ENCODE peak calls at places on chromosomes 13 and 19, in eight cellular contexts. Q is heart right ventricle, J is Panc1, W is adrenal gland, K is cardiac muscle cell, G is lower lobe of right lung, D is IMR-90, H is fibroblast of mammary gland. F is an unnamed sample.

GRCh38 chr19:3452456-3453068 is 27.8 kb downstream of the SMIM24 start:
- DNase-seq in Q (no peak), J (no peak), W (no peak), K (no peak), G (no peak), D (no peak), H (no peak), F (no peak)

GRCh38 chr19:38985262-38985661 is 9.7 kb upstream of the FBXO17 start:
- DNase-seq in Q (no peak), J (no peak), W (no peak), K (no peak), G (no peak), D (no peak), H (no peak), F (no peak)

GRCh38 chr19:42290523-42291436 is 11.2 kb upstream of the PRR19 start:
- DNase-seq in Q (no peak), J (no peak), W (peak; percentile 36), K (no peak), G (no peak), D (no peak), H (no peak), F (no peak)

GRCh38 chr19:47719047-47719885 is 6.0 kb downstream of the EHD2 start:
- DNase-seq in Q (peak; percentile 91), J (no peak), W (peak; percentile 86), K (peak; percentile 98), G (peak; percentile 81), D (peak; percentile 99), H (peak; percentile 99), F (peak; percentile 97)

GRCh38 chr19:15529774-15530372 is 21.5 kb downstream of the CYP4F22 start:
- DNase-seq in Q (no peak), J (no peak), W (no peak), K (peak; percentile 31), G (no peak), D (no peak), H (peak; percentile 52), F (peak; percentile 29)

GRCh38 chr19:35513231-35513974 is at the start of gene DMKN:
- DNase-seq in Q (no peak), J (no peak), W (no peak), K (peak; percentile 76), G (no peak), D (peak; percentile 58), H (peak; percentile 81), F (peak; percentile 79)

GRCh38 chr13:98111168-98112098 is 31.5 kb upstream of the FARP1 start:
- DNase-seq in Q (no peak), J (no peak), W (no peak), K (no peak), G (no peak), D (no peak), H (no peak), F (no peak)

GRCh38 chr13:28137556-28137955 is 789 bp upstream of the PAN3 start:
- DNase-seq in Q (no peak), J (no peak), W (peak; percentile 32), K (peak; percentile 21), G (no peak), D (no peak), H (peak; percentile 28), F (peak; percentile 22)

GRCh38 chr19:23810496-23810895 is 51.8 kb upstream of the ZNF681 start:
- DNase-seq in Q (no peak), J (no peak), W (peak; percentile 49), K (no peak), G (no peak), D (no peak), H (no peak), F (no peak)

GRCh38 chr13:22235285-22235949 is 564.5 kb downstream of the FGF9 start:
- DNase-seq in Q (no peak), J (no peak), W (no peak), K (no peak), G (no peak), D (peak; percentile 4), H (no peak), F (no peak)

GRCh38 chr19:53182202-53182601 is 11.0 kb downstream of the ZNF665 start:
- DNase-seq in Q (no peak), J (no peak), W (no peak), K (no peak), G (no peak), D (peak; percentile 66), H (peak; percentile 24), F (peak; percentile 76)

GRCh38 chr19:11423804-11424318 is 4.7 kb upstream of the RGL3 start:
- DNase-seq in Q (no peak), J (no peak), W (no peak), K (no peak), G (no peak), D (no peak), H (no peak), F (no peak)

GRCh38 chr19:48085077-48085476 is 25.5 kb downstream of the PLA2G4C start:
- DNase-seq in Q (no peak), J (no peak), W (no peak), K (no peak), G (no peak), D (no peak), H (no peak), F (no peak)

GRCh38 chr19:51887522-51888498 is at the start of gene ZNF577:
- DNase-seq in Q (peak; percentile 91), J (no peak), W (peak; percentile 90), K (peak; percentile 96), G (peak; percentile 83), D (peak; percentile 93), H (peak; percentile 93), F (peak; percentile 95)

GRCh38 chr13:42715909-42716308 is 65.5 kb upstream of the FAM216B start:
- DNase-seq in Q (no peak), J (no peak), W (no peak), K (no peak), G (no peak), D (no peak), H (no peak), F (no peak)

GRCh38 chr13:94968040-94968756 is 255.9 kb upstream of the SOX21 start:
- DNase-seq in Q (peak; percentile 3), J (no peak), W (no peak), K (peak; percentile 7), G (no peak), D (no peak), H (no peak), F (peak; percentile 14)
- TF ChIP-seq CTCF in Q (no peak), J (peak; percentile 58), W (no peak), K (no peak), G (no peak), D (no peak), H (no peak), F (no peak)

DNA sequence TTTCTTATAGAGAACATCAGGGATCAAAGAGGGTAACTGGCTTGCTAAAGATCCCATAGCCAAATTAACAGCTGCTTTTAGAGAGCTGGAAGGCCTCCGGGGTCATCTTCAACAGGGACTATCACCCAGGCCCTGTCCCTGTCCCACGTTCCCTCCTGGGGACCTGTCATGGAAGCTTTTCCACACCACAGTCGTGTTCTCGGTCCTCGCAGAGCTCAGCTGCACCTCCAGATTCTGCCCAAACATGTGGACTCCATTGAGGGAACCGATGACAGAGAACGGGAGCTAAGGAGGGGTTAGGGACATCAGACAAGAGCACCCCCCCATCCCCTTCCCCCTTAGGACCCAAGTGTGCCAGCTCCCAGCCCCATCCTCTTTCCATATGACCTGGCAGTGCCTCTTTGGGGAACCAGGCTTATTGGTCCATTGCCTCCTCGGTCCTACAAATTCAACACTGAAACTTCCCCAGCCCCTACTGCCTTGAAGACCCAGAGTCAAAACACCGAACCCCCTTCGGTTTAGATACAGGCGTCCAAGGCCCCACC is 568 bp downstream of the FUZ start:
- DNase-seq in Q (no peak), J (no peak), W (no peak), K (no peak), G (no peak), D (no peak), H (no peak), F (no peak)
- H3K4me3 ChIP-seq in Q (peak overlapping the region; percentile 62), J (peak overlapping the region; percentile 84), W (peak overlapping the region; percentile 80), K (peak overlapping the region; percentile 86), G (peak overlapping the region; percentile 66), D (peak overlapping the region; percentile 64), H (peak overlapping the region; percentile 76), F (peak overlapping the region; percentile 69)

GRCh38 chr13:24861617-24862362 is 97.8 kb downstream of the RNF17 start:
- DNase-seq in Q (no peak), J (no peak), W (no peak), K (no peak), G (no peak), D (no peak), H (no peak), F (no peak)

GRCh38 chr13:24863748-24864540 is 100.0 kb downstream of the RNF17 start:
- DNase-seq in Q (no peak), J (no peak), W (no peak), K (no peak), G (no peak), D (no peak), H (no peak), F (no peak)

GRCh38 chr13:24866488-24866887 is 102.5 kb downstream of the RNF17 start:
- DNase-seq in Q (no peak), J (no peak), W (no peak), K (no peak), G (no peak), D (no peak), H (no peak), F (no peak)

GRCh38 chr13:24864579-24864978 is 100.6 kb downstream of the RNF17 start:
- DNase-seq in Q (no peak), J (no peak), W (no peak), K (no peak), G (no peak), D (no peak), H (no peak), F (no peak)

GRCh38 chr13:24865158-24865557 is 101.2 kb downstream of the RNF17 start:
- DNase-seq in Q (no peak), J (no peak), W (no peak), K (peak; percentile 33), G (no peak), D (peak; percentile 4), H (peak; percentile 18), F (peak; percentile 35)
- TF ChIP-seq CTCF in Q (no peak), J (peak; percentile 15), W (no peak), K (peak; percentile 29), G (no peak), D (peak; percentile 32), H (peak; percentile 20), F (peak; percentile 10)

GRCh38 chr13:91174886-91175501 is 172.5 kb upstream of the MIR17HG start:
- DNase-seq in Q (no peak), J (no peak), W (no peak), K (peak; percentile 19), G (peak; percentile 33), D (no peak), H (no peak), F (no peak)
- H3K4me3 ChIP-seq in Q (peak overlapping the region; percentile 30), J (no peak overlapping the region), W (peak overlapping the region; percentile 30), K (peak overlapping the region; percentile 10), G (peak overlapping the region; percentile 47), D (no peak overlapping the region), H (no peak overlapping the region), F (no peak overlapping the region)

DNA sequence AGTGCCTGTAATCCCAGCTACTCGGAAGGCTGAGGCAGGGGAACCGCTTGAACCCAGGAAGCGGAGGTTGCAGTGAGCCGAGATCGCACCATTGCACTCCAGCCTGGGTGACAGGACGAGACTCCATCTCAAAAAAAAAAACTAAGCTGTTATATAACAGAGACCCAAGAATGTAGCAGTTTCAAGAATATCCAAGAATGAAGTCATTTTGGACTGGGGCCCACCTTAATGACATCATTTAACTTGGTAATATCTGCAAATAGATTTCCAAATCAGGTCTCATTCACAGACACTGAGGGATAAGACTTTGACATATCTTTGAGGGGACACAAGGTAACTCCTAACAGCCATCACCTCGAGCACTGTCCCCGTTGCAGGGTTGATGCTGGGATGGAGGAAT is 36.5 kb upstream of the MRI1 start:
- DNase-seq in Q (no peak), J (no peak), W (no peak), K (peak; percentile 48), G (no peak), D (peak; percentile 82), H (peak; percentile 83), F (peak; percentile 73)
- TF ChIP-seq CTCF in Q (no peak), J (no peak), W (no peak), K (no peak), G (no peak), D (no peak), H (no peak), F (no peak)